ENCODE peak calls at places on chromosomes 6 and 20, in four cellular contexts. Q is SHP77 treated with DMSO at 0.1 percent for 48 hours, M is HAP-1, B is HCT116. O is an unnamed sample.

GRCh38 chr20:45014671-45015415 is 48.5 kb downstream of the STK4 start:
- DNase-seq in B (no peak), M (no peak), Q (no peak), O (no peak)

GRCh38 chr20:10370091-10370887 is 63.7 kb downstream of the MKKS start:
- DNase-seq in M (no peak), B (no peak), Q (no peak), O (no peak)

GRCh38 chr6:43610431-43610830 is 18.6 kb downstream of the GTPBP2 start:
- DNase-seq in B (no peak), Q (no peak), M (no peak), O (no peak)

GRCh38 chr20:51551186-51551585 is 8.7 kb upstream of the NFATC2 start:
- DNase-seq in M (no peak), B (no peak), Q (no peak), O (no peak)

GRCh38 chr20:40361916-40362315 is 327.1 kb downstream of the MAFB start:
- DNase-seq in Q (no peak), M (no peak), B (no peak), O (no peak)

GRCh38 chr20:46709459-46710148 is at the start of gene SLC2A10:
- DNase-seq in Q (no peak), B (no peak), M (no peak), O (no peak)

GRCh38 chr6:92587521-92587920 is 831.8 kb downstream of the EPHA7 start:
- DNase-seq in B (no peak), M (no peak), Q (no peak), O (no peak)

GRCh38 chr6:100349366-100349765 is 115.4 kb downstream of the SIM1 start:
- DNase-seq in M (peak), B (no peak), Q (no peak), O (no peak)

GRCh38 chr20:10611357-10611756 is 62.4 kb downstream of the JAG1 start:
- DNase-seq in Q (no peak), M (peak), B (no peak), O (peak)